ENCODE peak calls at places on chromosomes 16 and 17, in four cellular contexts. C is GM23338, I is hepatocyte, W is mucosa of descending colon. J is an unnamed sample.

GRCh38 chr16:85879975-85880831 is 18.8 kb upstream of the IRF8 start:
- DNase-seq in C (no peak), I (no peak), W (no peak), J (no peak)

GRCh38 chr16:66695935-66696668 is 441 bp downstream of the CMTM4 start:
- DNase-seq in C (peak; percentile 68), I (peak; percentile 73), W (peak; percentile 86), J (peak; percentile 76)

GRCh38 chr16:59148312-59148711 is 414.2 kb upstream of the GOT2 start:
- DNase-seq in C (peak; percentile 8), I (no peak), W (no peak), J (no peak)

GRCh38 chr16:56558024-56558747 is 6.7 kb upstream of the MT4 start:
- DNase-seq in C (no peak), I (no peak), W (no peak), J (peak; percentile 16)

GRCh38 chr17:72616457-72616856 is 476.0 kb downstream of the SLC39A11 start:
- DNase-seq in C (no peak), I (no peak), W (no peak), J (no peak)

GRCh38 chr16:86555763-86556130 is 712 bp upstream of the MTHFSD start:
- DNase-seq in C (peak; percentile 1), I (no peak), W (no peak), J (no peak)

GRCh38 chr17:6556121-6557039 is at the start of gene PITPNM3:
- DNase-seq in C (peak; percentile 66), I (peak; percentile 54), W (peak; percentile 75), J (no peak)

GRCh38 chr16:89293276-89294143 is 76.0 kb downstream of the ZNF778 start:
- DNase-seq in C (peak; percentile 95), I (no peak), W (no peak), J (no peak)

GRCh38 chr17:73541561-73541981 is 102.7 kb downstream of the SDK2 start:
- DNase-seq in C (no peak), I (no peak), W (no peak), J (no peak)

GRCh38 chr16:1989209-1989825 is 453 bp upstream of the SYNGR3 start:
- DNase-seq in C (peak; percentile 62), I (no peak), W (no peak), J (peak; percentile 71)

GRCh38 chr17:37339321-37339720 is 36.5 kb upstream of the C17orf78 start:
- DNase-seq in C (no peak), I (no peak), W (no peak), J (no peak)

GRCh38 chr17:79835470-79835899 is 3.8 kb downstream of the CBX4 start:
- DNase-seq in C (peak; percentile 64), I (peak; percentile 31), W (peak; percentile 48), J (peak; percentile 13)

GRCh38 chr17:44079877-44080821 is 9.6 kb downstream of the G6PC3 start:
- DNase-seq in C (no peak), I (no peak), W (no peak), J (no peak)

GRCh38 chr17:34146440-34147043 is 108.5 kb upstream of the CCL2 start:
- DNase-seq in C (peak; percentile 88), I (peak; percentile 79), W (peak; percentile 79), J (peak; percentile 74)

GRCh38 chr16:27233731-27234130 is 30.4 kb downstream of the KDM8 start:
- DNase-seq in C (no peak), I (no peak), W (peak; percentile 28), J (no peak)

GRCh38 chr16:31734265-31734664 is 139.3 kb upstream of the ZNF267 start:
- DNase-seq in C (no peak), I (no peak), W (no peak), J (no peak)
- H3K36me3 ChIP-seq in C (peaks cover 5% of the 10 kb centered on the region), I (peaks cover 21% of the 10 kb centered on the region), W (no peaks in the 10 kb centered on the region), J (peaks cover 10% of the 10 kb centered on the region)

DNA sequence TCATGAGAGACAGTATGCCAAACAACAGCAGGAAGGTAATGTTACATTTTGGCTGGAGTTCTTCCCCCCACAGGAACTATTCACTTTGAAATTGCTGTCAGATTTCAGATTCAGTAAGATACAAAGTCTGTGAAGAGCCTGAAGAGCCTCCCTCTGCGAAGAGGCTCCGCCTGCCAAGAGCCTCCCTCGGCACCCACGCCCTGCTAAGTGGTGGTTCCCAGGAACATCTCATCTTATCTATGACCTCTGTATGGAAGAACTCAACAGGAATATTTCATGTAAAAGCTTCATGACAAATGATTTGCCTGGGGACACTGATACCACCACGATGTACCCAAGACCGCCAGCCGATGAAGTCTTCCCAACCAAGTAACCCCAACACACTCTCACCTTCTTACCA is 3.2 kb downstream of the ZC3H7A start:
- DNase-seq in C (no peak), I (peak; percentile 51), W (peak; percentile 61), J (no peak)
- H3K36me3 ChIP-seq in C (no peaks in the 10 kb centered on the region), I (no peaks in the 10 kb centered on the region), W (no peaks in the 10 kb centered on the region), J (no peaks in the 10 kb centered on the region)

DNA sequence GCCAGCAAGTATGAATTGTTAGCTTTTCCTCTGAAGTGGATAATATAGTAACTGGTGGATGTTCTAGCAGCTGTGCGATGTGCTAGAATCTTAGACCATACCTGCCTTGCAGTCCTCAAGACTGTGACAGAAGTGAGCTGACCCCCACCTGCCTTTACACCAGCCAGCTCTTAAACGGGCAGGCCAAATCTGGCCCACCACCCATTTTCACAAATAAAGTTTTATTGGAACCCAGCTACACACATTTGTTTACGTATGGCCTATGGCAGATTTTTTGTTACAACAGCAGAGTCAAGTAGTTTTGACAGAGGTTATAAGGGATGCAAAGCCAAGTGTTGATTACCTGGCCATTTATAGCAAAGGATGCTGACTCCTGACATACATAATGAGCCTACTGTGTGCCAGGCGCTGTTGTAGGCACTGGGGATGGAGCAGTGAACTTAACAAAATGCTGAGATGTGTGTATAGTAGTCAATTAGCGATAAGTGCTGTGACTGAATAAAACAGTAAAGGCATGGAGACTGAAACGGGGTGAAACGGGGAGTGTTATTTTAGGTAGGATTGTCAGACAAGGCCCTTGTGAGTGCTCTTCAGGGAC is 79.0 kb downstream of the MSI2 start:
- DNase-seq in C (no peak), I (no peak), W (no peak), J (no peak)
- H3K36me3 ChIP-seq in C (no peaks in the 10 kb centered on the region), I (no peaks in the 10 kb centered on the region), W (no peaks in the 10 kb centered on the region), J (no peaks in the 10 kb centered on the region)

GRCh38 chr17:1067282-1067956 is 70.5 kb downstream of the TIMM22 start:
- DNase-seq in C (no peak), I (peak; percentile 50), W (peak; percentile 10), J (no peak)
- H3K36me3 ChIP-seq in C (no peaks in the 10 kb centered on the region), I (peaks cover 4% of the 10 kb centered on the region), W (peaks cover 18% of the 10 kb centered on the region), J (no peaks in the 10 kb centered on the region)

DNA sequence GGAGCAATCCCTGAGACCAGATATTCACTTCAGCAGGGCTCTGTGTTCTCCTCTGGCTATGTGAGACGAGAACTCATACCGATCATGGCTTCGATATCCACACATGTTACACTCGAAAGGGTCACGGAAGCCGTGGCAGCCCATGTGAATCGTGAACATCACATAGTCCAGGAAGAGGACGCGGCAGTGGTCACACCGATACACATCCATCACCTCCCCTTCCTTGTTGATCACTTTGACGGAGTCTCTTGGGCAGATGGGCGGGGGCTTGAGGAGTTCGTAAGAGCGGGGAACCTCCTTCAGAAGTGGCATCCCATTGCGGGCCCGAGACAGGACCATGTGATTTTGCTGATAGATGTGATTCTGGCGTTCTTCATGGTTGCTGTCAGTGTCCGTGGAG is 28.0 kb downstream of the GRB7 start:
- DNase-seq in C (no peak), I (no peak), W (no peak), J (no peak)
- H3K36me3 ChIP-seq in C (no peaks in the 10 kb centered on the region), I (no peaks in the 10 kb centered on the region), W (no peaks in the 10 kb centered on the region), J (no peaks in the 10 kb centered on the region)

DNA sequence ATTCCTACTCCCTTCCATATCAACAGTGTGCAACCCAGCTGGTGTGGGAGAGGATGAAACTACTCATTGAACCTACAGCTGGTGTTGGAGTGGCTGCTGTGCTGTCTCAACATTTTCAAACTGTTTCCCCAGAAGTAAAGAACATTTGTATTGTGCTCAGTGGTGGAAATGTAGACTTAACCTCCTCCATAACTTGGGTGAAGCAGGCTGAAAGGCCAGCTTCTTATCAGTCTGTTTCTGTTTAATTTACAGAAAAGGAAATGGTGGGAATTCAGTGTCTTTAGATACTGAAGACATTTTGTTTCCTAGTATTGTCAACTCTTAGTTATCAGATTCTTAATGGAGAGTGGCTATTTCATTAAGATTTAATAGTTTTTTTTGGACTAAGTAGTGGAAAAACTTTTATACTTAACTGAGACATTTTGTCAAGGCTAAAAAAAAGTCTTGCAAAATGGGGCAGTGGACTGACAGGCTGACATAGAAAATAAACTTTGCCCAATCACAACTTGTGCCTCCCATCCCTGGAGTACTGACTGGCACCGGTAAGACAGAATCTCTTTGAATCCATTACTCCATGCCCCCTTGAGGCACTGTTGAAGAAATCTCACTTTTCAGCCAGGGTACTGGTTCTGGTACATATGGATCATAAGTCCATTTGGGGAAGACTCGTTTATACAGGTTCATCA is 12.5 kb downstream of the TSR1 start:
- DNase-seq in C (no peak), I (no peak), W (no peak), J (no peak)
- H3K36me3 ChIP-seq in C (peaks cover 58% of the 10 kb centered on the region), I (no peaks in the 10 kb centered on the region), W (peaks cover 19% of the 10 kb centered on the region), J (no peaks in the 10 kb centered on the region)